ENCODE peak calls at places on chromosomes 5 and 9, in seven cellular contexts. One of them, this sample, is unnamed.

GRCh38 chr9:91733006-91733624 is 216.9 kb downstream of the ROR2 start:
- DNase-seq in HAP-1: no peak
- DNase-seq in PC-3: no peak
- DNase-seq in PC-9: no peak
- DNase-seq in WERI-Rb-1: no peak
- DNase-seq in upper lobe of left lung: no peak
- DNase-seq in cardiac muscle cell: no peak
- DNase-seq in this sample: no peak

GRCh38 chr5:86244153-86244552 is 373.6 kb upstream of the COX7C start:
- DNase-seq in upper lobe of left lung: no peak
- DNase-seq in cardiac muscle cell: no peak
- DNase-seq in WERI-Rb-1: no peak
- DNase-seq in PC-3: no peak
- DNase-seq in HAP-1: no peak
- DNase-seq in PC-9: no peak
- DNase-seq in this sample: no peak

GRCh38 chr9:71781391-71781790 is 13.1 kb upstream of the CEMIP2 start:
- DNase-seq in upper lobe of left lung: no peak
- DNase-seq in PC-9: no peak
- DNase-seq in PC-3: peak; percentile 10
- DNase-seq in WERI-Rb-1: no peak
- DNase-seq in cardiac muscle cell: no peak
- DNase-seq in HAP-1: no peak
- DNase-seq in this sample: no peak

GRCh38 chr9:131419029-131419614 is 25.2 kb downstream of the PRRC2B start:
- DNase-seq in WERI-Rb-1: no peak
- DNase-seq in PC-9: no peak
- DNase-seq in PC-3: no peak
- DNase-seq in cardiac muscle cell: no peak
- DNase-seq in upper lobe of left lung: no peak
- DNase-seq in HAP-1: no peak
- DNase-seq in this sample: peak; percentile 65

GRCh38 chr5:151214614-151215545 is 9.0 kb downstream of the CCDC69 start:
- DNase-seq in upper lobe of left lung: peak; percentile 76
- DNase-seq in PC-9: no peak
- DNase-seq in cardiac muscle cell: no peak
- DNase-seq in PC-3: no peak
- DNase-seq in HAP-1: no peak
- DNase-seq in WERI-Rb-1: no peak
- DNase-seq in this sample: no peak

GRCh38 chr9:38442473-38443096 is 18.3 kb upstream of the IGFBPL1 start:
- DNase-seq in PC-9: no peak
- DNase-seq in cardiac muscle cell: no peak
- DNase-seq in upper lobe of left lung: no peak
- DNase-seq in PC-3: no peak
- DNase-seq in HAP-1: no peak
- DNase-seq in WERI-Rb-1: no peak
- DNase-seq in this sample: no peak

GRCh38 chr5:173907686-173908371 is 19.7 kb downstream of the CPEB4 start:
- DNase-seq in PC-9: no peak
- DNase-seq in PC-3: peak; percentile 46
- DNase-seq in WERI-Rb-1: no peak
- DNase-seq in cardiac muscle cell: no peak
- DNase-seq in HAP-1: no peak
- DNase-seq in upper lobe of left lung: no peak
- DNase-seq in this sample: no peak

GRCh38 chr5:94031631-94032030 is 290.2 kb upstream of the POU5F2 start:
- DNase-seq in PC-3: no peak
- DNase-seq in upper lobe of left lung: peak; percentile 58
- DNase-seq in WERI-Rb-1: no peak
- DNase-seq in HAP-1: no peak
- DNase-seq in cardiac muscle cell: no peak
- DNase-seq in PC-9: no peak
- DNase-seq in this sample: no peak

GRCh38 chr5:80919678-80920196 is 40.4 kb upstream of the RASGRF2 start:
- DNase-seq in PC-3: no peak
- DNase-seq in PC-9: no peak
- DNase-seq in cardiac muscle cell: no peak
- DNase-seq in HAP-1: no peak
- DNase-seq in WERI-Rb-1: no peak
- DNase-seq in upper lobe of left lung: no peak
- DNase-seq in this sample: no peak

GRCh38 chr5:73233053-73233460 is 60.1 kb downstream of the TMEM174 start:
- DNase-seq in PC-3: no peak
- DNase-seq in HAP-1: no peak
- DNase-seq in PC-9: no peak
- DNase-seq in WERI-Rb-1: no peak
- DNase-seq in upper lobe of left lung: no peak
- DNase-seq in cardiac muscle cell: no peak
- DNase-seq in this sample: no peak

GRCh38 chr5:73234156-73234555 is 61.2 kb downstream of the TMEM174 start:
- DNase-seq in PC-3: no peak
- DNase-seq in WERI-Rb-1: peak; percentile 55
- DNase-seq in upper lobe of left lung: no peak
- DNase-seq in cardiac muscle cell: no peak
- DNase-seq in PC-9: no peak
- DNase-seq in HAP-1: no peak
- DNase-seq in this sample: no peak

GRCh38 chr5:73238873-73239272 is 65.9 kb downstream of the TMEM174 start:
- DNase-seq in upper lobe of left lung: no peak
- DNase-seq in PC-9: no peak
- DNase-seq in WERI-Rb-1: no peak
- DNase-seq in cardiac muscle cell: no peak
- DNase-seq in PC-3: no peak
- DNase-seq in HAP-1: no peak
- DNase-seq in this sample: no peak

GRCh38 chr5:73233461-73234151 is 60.6 kb downstream of the TMEM174 start:
- DNase-seq in cardiac muscle cell: peak; percentile 45
- DNase-seq in upper lobe of left lung: no peak
- DNase-seq in PC-3: no peak
- DNase-seq in HAP-1: no peak
- DNase-seq in PC-9: no peak
- DNase-seq in WERI-Rb-1: peak; percentile 61
- DNase-seq in this sample: no peak

GRCh38 chr5:73236541-73237128 is 63.6 kb downstream of the TMEM174 start:
- DNase-seq in PC-3: no peak
- DNase-seq in cardiac muscle cell: no peak
- DNase-seq in PC-9: no peak
- DNase-seq in upper lobe of left lung: no peak
- DNase-seq in HAP-1: no peak
- DNase-seq in WERI-Rb-1: no peak
- DNase-seq in this sample: no peak
- H3K27me3 ChIP-seq in PC-3: no peaks in the 10 kb centered on the region
- H3K27me3 ChIP-seq in cardiac muscle cell: peaks cover 98% of the 10 kb centered on the region
- H3K27me3 ChIP-seq in PC-9: no peaks in the 10 kb centered on the region
- H3K27me3 ChIP-seq in upper lobe of left lung: peaks cover 33% of the 10 kb centered on the region
- H3K27me3 ChIP-seq in HAP-1: no peaks in the 10 kb centered on the region
- H3K27me3 ChIP-seq in WERI-Rb-1: no peaks in the 10 kb centered on the region
- H3K27me3 ChIP-seq in this sample: no peaks in the 10 kb centered on the region

GRCh38 chr5:1077026-1077425 is 34.8 kb downstream of the SLC12A7 start:
- DNase-seq in upper lobe of left lung: no peak
- DNase-seq in HAP-1: no peak
- DNase-seq in cardiac muscle cell: no peak
- DNase-seq in PC-3: no peak
- DNase-seq in WERI-Rb-1: no peak
- DNase-seq in PC-9: no peak
- DNase-seq in this sample: no peak
- H3K36me3 ChIP-seq in upper lobe of left lung: peaks cover 86% of the 10 kb centered on the region
- H3K36me3 ChIP-seq in HAP-1: no peaks in the 10 kb centered on the region
- H3K36me3 ChIP-seq in cardiac muscle cell: peaks cover 6% of the 10 kb centered on the region
- H3K36me3 ChIP-seq in PC-3: peaks cover 17% of the 10 kb centered on the region
- H3K36me3 ChIP-seq in WERI-Rb-1: peaks cover 65% of the 10 kb centered on the region
- H3K36me3 ChIP-seq in PC-9: peaks cover 9% of the 10 kb centered on the region
- H3K36me3 ChIP-seq in this sample: no peaks in the 10 kb centered on the region

DNA sequence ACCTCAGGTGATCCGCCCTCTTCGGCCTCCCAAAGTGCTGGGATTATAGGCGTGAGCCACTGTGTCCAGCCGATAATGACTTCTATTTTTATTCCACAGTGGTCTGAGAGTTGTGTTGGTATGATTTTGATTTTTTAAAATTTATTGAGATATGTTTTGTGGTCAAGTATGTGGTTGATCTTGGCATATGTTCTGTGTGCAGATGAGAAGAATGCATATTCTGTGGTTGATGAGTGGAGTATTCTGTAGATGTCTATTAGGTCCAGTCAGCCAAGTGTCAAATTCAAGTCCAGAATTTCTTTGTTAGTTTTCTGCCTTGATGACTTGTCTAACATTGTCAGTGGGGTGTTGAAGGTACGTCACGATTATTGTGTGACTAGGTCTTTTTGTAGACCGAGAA is 338.2 kb upstream of the TARS1 start:
- DNase-seq in HAP-1: no peak
- DNase-seq in PC-9: no peak
- DNase-seq in upper lobe of left lung: no peak
- DNase-seq in PC-3: no peak
- DNase-seq in cardiac muscle cell: no peak
- DNase-seq in WERI-Rb-1: no peak
- DNase-seq in this sample: no peak
- H3K9me3 ChIP-seq in HAP-1: no peaks in the 10 kb centered on the region
- H3K9me3 ChIP-seq in PC-9: peaks cover 5% of the 10 kb centered on the region
- H3K9me3 ChIP-seq in upper lobe of left lung: no peaks in the 10 kb centered on the region
- H3K9me3 ChIP-seq in PC-3: peaks cover 7% of the 10 kb centered on the region
- H3K9me3 ChIP-seq in cardiac muscle cell: no peaks in the 10 kb centered on the region
- H3K9me3 ChIP-seq in WERI-Rb-1: peaks cover 10% of the 10 kb centered on the region
- H3K9me3 ChIP-seq in this sample: peaks cover 13% of the 10 kb centered on the region

GRCh38 chr9:40927260-40927631 is 201.2 kb downstream of the FOXD4L6 start:
- DNase-seq in PC-3: no peak
- DNase-seq in HAP-1: no peak
- DNase-seq in upper lobe of left lung: no peak
- DNase-seq in WERI-Rb-1: no peak
- DNase-seq in PC-9: no peak
- DNase-seq in cardiac muscle cell: no peak
- DNase-seq in this sample: no peak
- H3K27me3 ChIP-seq in PC-3: peaks cover 68% of the 10 kb centered on the region
- H3K27me3 ChIP-seq in HAP-1: no peaks in the 10 kb centered on the region
- H3K27me3 ChIP-seq in upper lobe of left lung: no peaks in the 10 kb centered on the region
- H3K27me3 ChIP-seq in WERI-Rb-1: peaks cover 57% of the 10 kb centered on the region
- H3K27me3 ChIP-seq in PC-9: peaks cover 59% of the 10 kb centered on the region
- H3K27me3 ChIP-seq in cardiac muscle cell: no peaks in the 10 kb centered on the region
- H3K27me3 ChIP-seq in this sample: peaks cover 4% of the 10 kb centered on the region